ENCODE peak calls at places on chromosomes 6 and 20, in nine cellular contexts. V is tibial artery, R is RWPE2, L is mucosa of descending colon, I is heart right ventricle, W is uterus, M is fibroblast of lung, O is Panc1, U is aorta. H is an unnamed sample. For H3K9me3 and H3K4me1, the result is how much of the 10 kb centered on the place peaks cover.

GRCh38 chr6:154615483-154616025 is 105.1 kb upstream of the CNKSR3 start:
- DNase-seq in V (peak), R (no peak), L (peak), I (peak), W (peak), M (peak), O (peak), U (peak), H (peak)

GRCh38 chr20:2695206-2695983 is 2.8 kb downstream of the EBF4 start:
- DNase-seq in V (peak), R (no peak), L (no peak), I (no peak), W (no peak), M (no peak), O (no peak), U (no peak), H (no peak)

GRCh38 chr6:85469276-85470022 is 19.6 kb downstream of the NT5E start:
- DNase-seq in V (no peak), R (no peak), L (no peak), I (no peak), W (no peak), M (no peak), O (no peak), U (no peak), H (no peak)

GRCh38 chr6:2522521-2522920 is 228.2 kb downstream of the MYLK4 start:
- DNase-seq in V (no peak), R (no peak), L (no peak), I (no peak), W (no peak), M (peak), O (no peak), U (no peak), H (no peak)

GRCh38 chr6:34547921-34548644 is 8.0 kb downstream of the SPDEF start:
- DNase-seq in V (no peak), R (no peak), L (peak), I (no peak), W (no peak), M (no peak), O (no peak), U (no peak), H (peak)

GRCh38 chr6:150100745-150101144 is 31.8 kb upstream of the ULBP3 start:
- DNase-seq in V (no peak), R (no peak), L (no peak), I (no peak), W (no peak), M (no peak), O (no peak), U (no peak), H (no peak)

GRCh38 chr20:19966840-19967239 is 50.3 kb upstream of the NAA20 start:
- DNase-seq in V (no peak), R (no peak), L (peak), I (no peak), W (no peak), M (no peak), O (no peak), U (no peak), H (no peak)

GRCh38 chr6:136886110-136886509 is 36.0 kb upstream of the SLC35D3 start:
- DNase-seq in V (no peak), R (no peak), L (no peak), I (no peak), W (no peak), M (no peak), O (no peak), U (no peak), H (no peak)

GRCh38 chr6:94511502-94512088 is 1065.7 kb upstream of the MANEA start:
- DNase-seq in V (no peak), R (no peak), L (no peak), I (no peak), W (no peak), M (no peak), O (no peak), U (peak), H (no peak)

GRCh38 chr20:64100946-64101688 is 6.2 kb downstream of the NPBWR2 start:
- DNase-seq in V (no peak), R (peak), L (no peak), I (no peak), W (no peak), M (no peak), O (no peak), U (peak), H (no peak)

GRCh38 chr20:64104667-64105451 is 2.5 kb downstream of the NPBWR2 start:
- DNase-seq in V (peak), R (peak), L (no peak), I (no peak), W (no peak), M (no peak), O (no peak), U (peak), H (peak)

GRCh38 chr20:64103871-64104666 is 3.3 kb downstream of the NPBWR2 start:
- DNase-seq in V (peak), R (peak), L (no peak), I (no peak), W (no peak), M (no peak), O (no peak), U (peak), H (peak)

GRCh38 chr20:64101731-64102621 is 5.4 kb downstream of the NPBWR2 start:
- DNase-seq in V (no peak), R (peak), L (peak), I (no peak), W (no peak), M (no peak), O (no peak), U (peak), H (peak)

DNA sequence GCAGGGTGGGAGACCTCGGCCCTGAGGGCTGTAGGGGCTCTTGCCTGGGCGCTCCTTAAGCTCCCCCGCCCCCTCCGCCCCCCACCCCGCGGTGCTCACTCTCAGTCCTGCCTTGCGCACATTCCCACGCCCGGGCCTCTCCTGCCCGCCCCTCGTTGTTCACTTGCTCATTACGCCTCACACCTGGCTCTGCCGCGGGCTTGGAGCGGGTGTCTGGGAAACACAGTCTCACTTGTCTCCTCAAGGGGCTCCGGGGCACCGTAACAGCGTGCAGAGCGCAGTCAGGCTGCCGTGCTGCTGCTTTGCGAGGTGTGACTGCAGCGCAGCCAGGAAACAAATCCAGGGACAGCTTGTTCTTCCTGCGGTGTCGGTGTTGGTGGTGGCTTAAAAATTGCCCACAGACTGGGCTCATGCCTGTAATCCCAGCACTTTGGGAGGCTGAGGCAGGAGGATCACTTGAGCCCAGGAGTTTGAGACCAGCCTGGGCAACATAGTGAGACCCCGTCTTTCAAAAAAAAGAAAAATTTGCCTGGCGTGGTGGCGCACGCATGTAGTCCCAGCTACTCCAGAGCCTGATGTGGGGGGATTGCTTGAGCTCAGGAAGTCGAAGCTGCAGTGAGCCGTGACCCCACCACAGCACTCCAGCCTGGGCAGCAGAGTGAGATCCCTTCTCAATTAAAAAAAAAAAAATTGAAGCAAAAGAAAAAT is 4.6 kb downstream of the NPBWR2 start:
- DNase-seq in V (no peak), R (peak), L (no peak), I (no peak), W (no peak), M (no peak), O (no peak), U (peak), H (no peak)
- H3K9me3 ChIP-seq in V (under half), R (under half), L (under half), I (under half), W (under half), M (under half), O (under half), U (under half), H (under half)

DNA sequence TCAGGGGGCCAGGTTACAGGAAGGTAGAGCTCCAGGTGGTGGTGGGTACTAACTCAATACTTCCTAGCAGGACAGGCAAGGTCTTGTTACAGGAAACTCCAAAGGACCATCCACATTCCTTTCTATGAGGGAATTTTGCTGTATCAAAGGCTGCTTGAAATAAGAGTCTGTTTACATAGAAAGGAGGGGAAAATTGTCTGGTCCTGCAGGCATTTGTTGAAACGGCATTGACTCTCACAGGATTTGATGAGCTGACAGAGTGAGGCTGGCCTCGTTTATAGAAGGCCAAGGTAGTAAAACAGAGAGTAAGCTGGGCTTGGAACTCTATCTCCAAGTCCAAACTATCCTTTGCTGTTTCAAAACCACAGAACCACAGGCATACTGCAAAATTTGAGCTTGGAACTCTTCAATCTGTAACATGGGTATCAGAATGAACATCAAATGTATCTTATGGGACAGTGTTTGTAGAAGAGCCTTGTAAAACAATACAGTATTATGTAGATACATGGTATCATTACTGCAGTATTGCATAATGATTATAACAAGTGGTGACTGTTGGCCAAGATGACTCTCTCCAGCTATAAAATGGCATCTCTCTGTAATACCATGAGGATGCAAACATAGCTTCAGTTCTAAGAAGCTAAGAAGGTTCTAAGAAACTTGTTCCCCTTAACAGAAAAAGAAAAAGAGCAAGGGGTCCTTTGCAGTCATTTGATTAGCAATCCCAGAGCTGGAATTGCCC is 61.5 kb downstream of the TRAM2 start:
- DNase-seq in V (no peak), R (no peak), L (no peak), I (no peak), W (no peak), M (no peak), O (no peak), U (no peak), H (no peak)
- H3K4me1 ChIP-seq in V (half or more), R (half or more), L (under half), I (half or more), W (under half), M (half or more), O (under half), U (under half), H (under half)

GRCh38 chr6:74273541-74273940 is 577.5 kb downstream of the CD109 start:
- DNase-seq in V (no peak), R (no peak), L (no peak), I (no peak), W (no peak), M (no peak), O (no peak), U (no peak), H (no peak)

GRCh38 chr6:74269601-74269860 is 573.5 kb downstream of the CD109 start:
- DNase-seq in V (no peak), R (no peak), L (no peak), I (no peak), W (no peak), M (peak), O (no peak), U (no peak), H (no peak)

GRCh38 chr6:74268821-74269600 is 573.0 kb downstream of the CD109 start:
- DNase-seq in V (no peak), R (no peak), L (no peak), I (no peak), W (no peak), M (peak), O (no peak), U (no peak), H (no peak)
- H3K9me3 ChIP-seq in V (under half), R (under half), L (under half), I (under half), W (under half), M (under half), O (under half), U (under half), H (under half)

GRCh38 chr6:16600026-16600425 is 161.2 kb downstream of the ATXN1 start:
- DNase-seq in V (no peak), R (no peak), L (no peak), I (no peak), W (no peak), M (no peak), O (no peak), U (no peak), H (no peak)
- H3K4me1 ChIP-seq in V (under half), R (under half), L (under half), I (under half), W (under half), M (under half), O (under half), U (under half), H (under half)